ENCODE peak calls at places on chromosomes 11 and 22, in nine cellular contexts. D, G, A, V, U, L, E, F and O are unnamed samples.
A peak's percentile ranks its signal among the peaks of the same experiment; 100 is the strongest.

GRCh38 chr11:96324912-96325311 is 18.1 kb downstream of the MAML2 start:
- DNase-seq in F (peak; percentile 77), V (no peak), L (no peak), A (peak; percentile 54), U (no peak), E (no peak), D (no peak), G (no peak), O (no peak)

GRCh38 chr11:57387284-57388030 is 3.0 kb downstream of the PRG2 start:
- DNase-seq in E (no peak), G (no peak), L (no peak), F (no peak), V (no peak), D (no peak), U (no peak), A (peak; percentile 11), O (no peak)

GRCh38 chr11:65355013-65355775 is 643 bp downstream of the TIGD3 start:
- DNase-seq in A (no peak), V (peak; percentile 36), D (peak; percentile 82), F (no peak), G (peak; percentile 60), E (no peak), L (peak; percentile 42), U (no peak), O (peak; percentile 68)

GRCh38 chr11:25838918-25839611 is 492.9 kb upstream of the ANO3 start:
- DNase-seq in D (no peak), V (no peak), F (no peak), G (no peak), E (no peak), L (no peak), U (no peak), A (no peak), O (no peak)

GRCh38 chr11:624705-625635 is at the start of gene CDHR5:
- DNase-seq in F (no peak), E (peak; percentile 57), D (peak; percentile 87), V (no peak), A (no peak), L (no peak), G (peak; percentile 36), U (no peak), O (no peak)

GRCh38 chr11:112525844-112526590 is 265.4 kb upstream of the PLET1 start:
- DNase-seq in A (no peak), E (no peak), G (no peak), F (no peak), L (no peak), U (no peak), V (no peak), D (no peak), O (no peak)

GRCh38 chr11:113505541-113506375 is 30.6 kb upstream of the DRD2 start:
- DNase-seq in U (peak; percentile 77), E (no peak), F (peak; percentile 29), L (peak; percentile 30), G (no peak), V (no peak), D (no peak), A (no peak), O (no peak)

GRCh38 chr22:41969110-41969646 is at the start of gene SEPTIN3:
- DNase-seq in G (no peak), D (no peak), F (no peak), E (no peak), A (no peak), U (no peak), V (no peak), L (no peak), O (no peak)

GRCh38 chr11:74449369-74449931 is 17.9 kb downstream of the KCNE3 start:
- DNase-seq in U (no peak), L (peak; percentile 26), F (peak; percentile 83), E (no peak), V (no peak), G (no peak), D (peak; percentile 56), A (peak; percentile 84), O (no peak)

GRCh38 chr11:126355926-126356897 is 726 bp downstream of the ST3GAL4 start:
- DNase-seq in L (no peak), D (no peak), A (no peak), V (no peak), G (peak; percentile 70), F (no peak), U (no peak), E (peak; percentile 78), O (no peak)

GRCh38 chr22:19620742-19621371 is 93.4 kb upstream of the SEPTIN5 start:
- DNase-seq in G (no peak), F (no peak), V (no peak), E (no peak), A (peak; percentile 9), L (no peak), U (no peak), D (no peak), O (no peak)

GRCh38 chr22:30408388-30409101 is 11.7 kb downstream of the SEC14L2 start:
- DNase-seq in A (peak; percentile 26), G (no peak), V (no peak), E (no peak), U (no peak), D (no peak), L (no peak), F (peak; percentile 61), O (no peak)

GRCh38 chr11:61918251-61919112 is 1.1 kb upstream of the RAB3IL1 start:
- DNase-seq in F (no peak), E (no peak), V (no peak), G (peak; percentile 38), A (peak; percentile 15), L (no peak), D (no peak), U (no peak), O (peak; percentile 25)

GRCh38 chr22:19989725-19990067 is 26.9 kb downstream of the ARVCF start:
- DNase-seq in F (no peak), V (no peak), G (no peak), U (no peak), L (no peak), A (no peak), E (peak; percentile 22), D (no peak), O (no peak)

GRCh38 chr11:124644426-124645280 is 22.0 kb downstream of the TBRG1 start:
- DNase-seq in D (peak; percentile 74), E (no peak), V (peak; percentile 20), F (peak; percentile 81), U (no peak), A (peak; percentile 77), G (peak; percentile 67), L (peak; percentile 63), O (peak; percentile 23)

GRCh38 chr11:6474423-6474792 is 667 bp upstream of the TRIM3 start:
- DNase-seq in L (no peak), V (no peak), F (no peak), U (no peak), D (no peak), A (no peak), G (no peak), E (no peak), O (no peak)

GRCh38 chr11:44955019-44955738 is 4.5 kb upstream of the TP53I11 start:
- DNase-seq in A (peak; percentile 84), F (peak; percentile 67), U (no peak), L (no peak), V (no peak), D (peak; percentile 82), G (peak; percentile 49), E (no peak), O (no peak)

GRCh38 chr11:79834015-79834414 is 393.2 kb upstream of the TENM4 start:
- DNase-seq in E (no peak), V (no peak), F (no peak), A (no peak), G (no peak), D (no peak), L (no peak), U (no peak), O (no peak)

GRCh38 chr11:47714554-47715081 is 551 bp downstream of the AGBL2 start:
- DNase-seq in U (no peak), V (peak; percentile 17), A (peak; percentile 26), E (no peak), G (peak; percentile 43), D (no peak), L (no peak), F (no peak), O (no peak)

GRCh38 chr11:105642870-105643269 is 33.0 kb downstream of the GRIA4 start:
- DNase-seq in L (no peak), G (no peak), E (no peak), F (no peak), V (no peak), U (no peak), D (no peak), A (no peak), O (no peak)
- TF ChIP-seq CTCF in L (no peak), G (no peak), E (no peak), F (no peak), V (no peak), U (no peak), D (no peak), A (no peak), O (no peak)

GRCh38 chr11:17564687-17565042 is 17.6 kb downstream of the OTOG start:
- DNase-seq in U (no peak), G (no peak), V (no peak), L (no peak), D (no peak), F (no peak), E (no peak), A (no peak), O (no peak)
- TF ChIP-seq CTCF in U (no peak), G (no peak), V (no peak), L (peak; percentile 40), D (peak; percentile 11), F (peak; percentile 44), E (no peak), A (peak; percentile 19), O (peak; percentile 7)

GRCh38 chr11:118842369-118842768 is 41.3 kb upstream of the CXCR5 start:
- DNase-seq in F (no peak), G (no peak), A (peak; percentile 14), V (no peak), D (no peak), E (no peak), L (no peak), U (no peak), O (no peak)

GRCh38 chr11:118843518-118843917 is 40.2 kb upstream of the CXCR5 start:
- DNase-seq in E (no peak), U (no peak), A (no peak), F (no peak), D (no peak), V (no peak), G (no peak), L (no peak), O (no peak)

GRCh38 chr11:118846181-118846946 is 37.3 kb upstream of the CXCR5 start:
- DNase-seq in A (no peak), L (no peak), U (no peak), G (no peak), V (no peak), E (no peak), D (no peak), F (no peak), O (no peak)

GRCh38 chr11:118841469-118842222 is 42.0 kb upstream of the CXCR5 start:
- DNase-seq in L (no peak), E (no peak), G (no peak), F (no peak), V (no peak), D (peak; percentile 73), U (no peak), A (no peak), O (no peak)

GRCh38 chr11:118845369-118845768 is 38.3 kb upstream of the CXCR5 start:
- DNase-seq in E (no peak), V (no peak), A (peak; percentile 64), L (no peak), G (no peak), U (no peak), F (peak; percentile 53), D (no peak), O (no peak)
- TF ChIP-seq CTCF in E (no peak), V (no peak), A (no peak), L (no peak), G (no peak), U (no peak), F (no peak), D (no peak), O (no peak)

GRCh38 chr11:94501522-94501921 is 7.7 kb downstream of the ANKRD49 start:
- DNase-seq in L (no peak), U (no peak), F (no peak), D (no peak), E (no peak), V (no peak), G (no peak), A (no peak), O (no peak)
- TF ChIP-seq CTCF in L (peak; percentile 24), U (no peak), F (no peak), D (no peak), E (no peak), V (no peak), G (no peak), A (no peak), O (no peak)